ENCODE peak calls at places on chromosomes 4 and X, in six cellular contexts. T is nephron progenitor cell, C is EL, B is ACHN, I is AG10803, P is mesendoderm. S is an unnamed sample.

GRCh38 chr4:6752486-6752829 is 30.1 kb upstream of the KIAA0232 start:
- DNase-seq in B (no peak), C (no peak), T (no peak), I (no peak), P (no peak), S (no peak)

GRCh38 chrX:56798866-56799864 is 70.1 kb downstream of the NBDY start:
- DNase-seq in I (no peak), B (no peak), T (peak; percentile 54), C (no peak), P (peak; percentile 53), S (no peak)

GRCh38 chr4:8319731-8320385 is 50.3 kb downstream of the HTRA3 start:
- DNase-seq in B (no peak), T (no peak), P (no peak), I (peak; percentile 35), C (no peak), S (no peak)

GRCh38 chr4:155208258-155209054 is at the start of gene NPY2R:
- DNase-seq in B (no peak), T (peak; percentile 74), P (peak; percentile 57), C (no peak), I (no peak), S (no peak)

GRCh38 chrX:48971325-48972213 is at the start of gene KCND1:
- DNase-seq in C (peak; percentile 75), I (peak; percentile 26), B (peak; percentile 53), T (peak; percentile 14), P (peak; percentile 71), S (peak; percentile 9)

GRCh38 chrX:133254666-133255065 is 36.5 kb upstream of the TFDP3 start:
- DNase-seq in P (no peak), T (no peak), C (no peak), B (no peak), I (peak; percentile 23), S (no peak)

GRCh38 chrX:65697173-65697572 is 29.7 kb downstream of the MSN start:
- DNase-seq in T (no peak), P (peak; percentile 57), I (peak; percentile 84), B (no peak), C (peak; percentile 82), S (no peak)

GRCh38 chr4:88179261-88179660 is 20.8 kb upstream of the ABCG2 start:
- DNase-seq in I (no peak), T (no peak), B (no peak), C (no peak), P (no peak), S (no peak)

GRCh38 chrX:74351760-74352159 is 47.8 kb downstream of the ZCCHC13 start:
- DNase-seq in C (peak; percentile 38), P (no peak), B (no peak), I (peak; percentile 3), T (no peak), S (no peak)

GRCh38 chrX:110414679-110415439 is 56.2 kb downstream of the RTL9 start:
- DNase-seq in I (peak; percentile 77), B (no peak), P (no peak), C (peak; percentile 60), T (no peak), S (no peak)

GRCh38 chrX:124211312-124211942 is 121.0 kb upstream of the TEX13D start:
- DNase-seq in I (peak; percentile 23), C (peak; percentile 18), T (no peak), B (peak; percentile 21), P (peak; percentile 62), S (no peak)

GRCh38 chrX:134622813-134623185 is 35.5 kb downstream of the PLAC1 start:
- DNase-seq in I (peak; percentile 51), P (peak; percentile 29), T (no peak), B (no peak), C (peak; percentile 53), S (no peak)

GRCh38 chrX:146433771-146434170 is 375.8 kb upstream of the CXorf51B start:
- DNase-seq in T (no peak), P (no peak), I (no peak), B (no peak), C (no peak), S (no peak)

GRCh38 chrX:45758319-45758718 is 557.6 kb upstream of the DIPK2B start:
- DNase-seq in P (no peak), B (peak; percentile 80), C (peak; percentile 88), T (no peak), I (peak; percentile 91), S (peak; percentile 5)

GRCh38 chrX:32137525-32137924 is 1065.7 kb upstream of the FTHL17 start:
- DNase-seq in P (peak; percentile 26), T (peak; percentile 68), C (no peak), I (no peak), B (no peak), S (no peak)

GRCh38 chr4:51942108-51942832 is 77.9 kb downstream of the LRRC66 start:
- DNase-seq in P (no peak), B (peak; percentile 60), C (peak; percentile 38), T (no peak), I (peak; percentile 25), S (peak; percentile 9)

GRCh38 chr4:186134254-186134653 is 29.8 kb downstream of the FAM149A start:
- DNase-seq in I (no peak), T (no peak), C (no peak), P (no peak), B (no peak), S (no peak)

GRCh38 chrX:29662101-29662500 is 553.3 kb upstream of the MAGEB2 start:
- DNase-seq in B (peak; percentile 59), T (no peak), P (peak; percentile 20), I (peak; percentile 41), C (peak; percentile 51), S (peak; percentile 53)

GRCh38 chr4:94342713-94343112 is at the start of gene HPGDS:
- DNase-seq in I (no peak), T (no peak), P (no peak), C (no peak), B (no peak), S (no peak)

GRCh38 chrX:153459976-153460375 is 10.4 kb downstream of the HAUS7 start:
- DNase-seq in I (peak; percentile 73), P (peak; percentile 84), B (peak; percentile 64), C (peak; percentile 83), T (no peak), S (peak; percentile 42)

GRCh38 chr4:119585771-119586170 is 42.8 kb downstream of the PDE5A start:
- DNase-seq in P (no peak), T (no peak), B (peak; percentile 70), I (no peak), C (peak; percentile 11), S (no peak)

S was measured in HTR-8/SVneo.